ENCODE peak calls at places on chromosomes 16 and 17, in five cellular contexts. R is HFF-Myc; M is LNCaP clone FGC; C is A549; X is CD8-positive, alpha-beta T cell. B is an unnamed sample.

GRCh38 chr16:47061204-47061603 is 82.5 kb downstream of the NETO2 start:
- DNase-seq in M (no peak), X (no peak), R (no peak), C (no peak), B (no peak)

GRCh38 chr17:33086041-33086440 is 94.4 kb downstream of the SPACA3 start:
- DNase-seq in X (no peak), M (no peak), R (no peak), C (no peak), B (no peak)

GRCh38 chr17:40850287-40850972 is 16.6 kb downstream of the KRT12 start:
- DNase-seq in R (no peak), C (no peak), M (no peak), X (no peak), B (no peak)

GRCh38 chr17:73566905-73567782 is 77.1 kb downstream of the SDK2 start:
- DNase-seq in X (peak), C (no peak), R (no peak), M (no peak), B (no peak)

GRCh38 chr16:59527206-59527997 is 793.3 kb upstream of the GOT2 start:
- DNase-seq in M (no peak), X (no peak), C (peak), R (peak), B (no peak)

GRCh38 chr17:70658324-70658723 is 489.0 kb downstream of the KCNJ2 start:
- DNase-seq in X (no peak), M (no peak), C (no peak), R (no peak), B (no peak)

GRCh38 chr17:64780096-64781012 is 118.2 kb upstream of the SMURF2 start:
- DNase-seq in R (no peak), C (peak), X (peak), M (no peak), B (peak)

GRCh38 chr17:77422104-77422782 is 281.5 kb downstream of the SEC14L1 start:
- DNase-seq in C (no peak), M (no peak), X (no peak), R (no peak), B (no peak)

GRCh38 chr16:14564881-14565687 is 65.0 kb downstream of the PARN start:
- DNase-seq in X (no peak), M (peak), C (no peak), R (no peak), B (no peak)

GRCh38 chr16:89295071-89295900 is 77.8 kb downstream of the ZNF778 start:
- DNase-seq in R (no peak), M (no peak), X (no peak), C (no peak), B (no peak)

GRCh38 chr16:85453-85782 is 7.4 kb downstream of the MPG start:
- DNase-seq in C (no peak), X (no peak), M (no peak), R (no peak), B (no peak)

GRCh38 chr17:27807567-27808470 is 7.5 kb upstream of the NOS2 start:
- DNase-seq in M (no peak), R (no peak), X (peak), C (no peak), B (no peak)

GRCh38 chr17:64774888-64775600 is 112.9 kb upstream of the SMURF2 start:
- DNase-seq in X (no peak), C (no peak), R (no peak), M (no peak), B (no peak)

GRCh38 chr17:60315650-60316049 is 76.3 kb downstream of the USP32 start:
- DNase-seq in M (no peak), C (no peak), R (no peak), X (no peak), B (no peak)

GRCh38 chr17:77378318-77379064 is 237.7 kb downstream of the SEC14L1 start:
- DNase-seq in R (no peak), M (no peak), X (no peak), C (no peak), B (no peak)

GRCh38 chr17:27417596-27418365 is 38.5 kb upstream of the KSR1 start:
- DNase-seq in R (no peak), M (no peak), C (no peak), X (no peak), B (no peak)

GRCh38 chr17:75614556-75615270 is 18.5 kb upstream of the SMIM5 start:
- DNase-seq in C (no peak), R (no peak), M (no peak), X (no peak), B (no peak)

GRCh38 chr17:45338996-45339535 is 22.2 kb upstream of the MAP3K14 start:
- DNase-seq in X (no peak), M (no peak), R (no peak), C (no peak), B (no peak)

GRCh38 chr16:49704586-49705155 is 151.2 kb downstream of the ZNF423 start:
- DNase-seq in M (no peak), X (no peak), R (no peak), C (no peak), B (no peak)

GRCh38 chr17:57075785-57076184 is 9.3 kb upstream of the AKAP1 start:
- DNase-seq in C (no peak), X (no peak), M (peak), R (no peak), B (no peak)

GRCh38 chr17:29178750-29179231 is 1.4 kb downstream of the MYO18A start:
- DNase-seq in C (peak), M (no peak), R (no peak), X (no peak), B (no peak)

GRCh38 chr16:16016388-16016964 is 67.1 kb downstream of the ABCC1 start:
- DNase-seq in C (no peak), X (no peak), R (no peak), M (no peak), B (no peak)

GRCh38 chr16:76226011-76226410 is 51.2 kb upstream of the CNTNAP4 start:
- DNase-seq in R (no peak), X (no peak), M (no peak), C (no peak), B (no peak)

GRCh38 chr17:81713004-81713555 is 996 bp downstream of the SLC25A10 start:
- DNase-seq in X (no peak), C (no peak), R (no peak), M (no peak), B (no peak)

GRCh38 chr16:75105306-75106061 is 11.1 kb downstream of the LDHD start:
- DNase-seq in R (no peak), C (no peak), X (no peak), M (no peak), B (no peak)

GRCh38 chr17:65593870-65594584 is 32.6 kb upstream of the AXIN2 start:
- DNase-seq in C (no peak), X (no peak), R (peak), M (no peak), B (no peak)

GRCh38 chr17:49132699-49133364 is at the start of gene B4GALNT2:
- DNase-seq in M (no peak), C (peak), R (no peak), X (no peak), B (peak)

GRCh38 chr17:57213180-57213825 is 43.0 kb upstream of the MSI2 start:
- DNase-seq in C (no peak), X (no peak), R (no peak), M (no peak), B (no peak)

GRCh38 chr17:33511670-33512069 is 218.6 kb upstream of the ASIC2 start:
- DNase-seq in R (no peak), M (no peak), X (no peak), C (no peak), B (no peak)

GRCh38 chr16:22307838-22308237 is 10.6 kb downstream of the POLR3E start:
- DNase-seq in C (no peak), M (no peak), R (no peak), X (no peak), B (no peak)

GRCh38 chr16:71645450-71645849 is 19.5 kb downstream of the MARVELD3 start:
- DNase-seq in M (no peak), C (peak), R (no peak), X (no peak), B (no peak)

GRCh38 chr16:77396461-77396860 is 38.4 kb downstream of the ADAMTS18 start:
- DNase-seq in C (no peak), M (no peak), R (no peak), X (no peak), B (no peak)

GRCh38 chr17:43011728-43012472 is 5.3 kb downstream of the IFI35 start:
- DNase-seq in X (no peak), C (no peak), M (no peak), R (no peak), B (no peak)

GRCh38 chr17:43003542-43004172 is 2.9 kb upstream of the IFI35 start:
- DNase-seq in M (no peak), C (no peak), X (no peak), R (no peak), B (no peak)

GRCh38 chr17:43010667-43011308 is 4.2 kb downstream of the IFI35 start:
- DNase-seq in X (no peak), C (no peak), R (no peak), M (peak), B (no peak)

DNA sequence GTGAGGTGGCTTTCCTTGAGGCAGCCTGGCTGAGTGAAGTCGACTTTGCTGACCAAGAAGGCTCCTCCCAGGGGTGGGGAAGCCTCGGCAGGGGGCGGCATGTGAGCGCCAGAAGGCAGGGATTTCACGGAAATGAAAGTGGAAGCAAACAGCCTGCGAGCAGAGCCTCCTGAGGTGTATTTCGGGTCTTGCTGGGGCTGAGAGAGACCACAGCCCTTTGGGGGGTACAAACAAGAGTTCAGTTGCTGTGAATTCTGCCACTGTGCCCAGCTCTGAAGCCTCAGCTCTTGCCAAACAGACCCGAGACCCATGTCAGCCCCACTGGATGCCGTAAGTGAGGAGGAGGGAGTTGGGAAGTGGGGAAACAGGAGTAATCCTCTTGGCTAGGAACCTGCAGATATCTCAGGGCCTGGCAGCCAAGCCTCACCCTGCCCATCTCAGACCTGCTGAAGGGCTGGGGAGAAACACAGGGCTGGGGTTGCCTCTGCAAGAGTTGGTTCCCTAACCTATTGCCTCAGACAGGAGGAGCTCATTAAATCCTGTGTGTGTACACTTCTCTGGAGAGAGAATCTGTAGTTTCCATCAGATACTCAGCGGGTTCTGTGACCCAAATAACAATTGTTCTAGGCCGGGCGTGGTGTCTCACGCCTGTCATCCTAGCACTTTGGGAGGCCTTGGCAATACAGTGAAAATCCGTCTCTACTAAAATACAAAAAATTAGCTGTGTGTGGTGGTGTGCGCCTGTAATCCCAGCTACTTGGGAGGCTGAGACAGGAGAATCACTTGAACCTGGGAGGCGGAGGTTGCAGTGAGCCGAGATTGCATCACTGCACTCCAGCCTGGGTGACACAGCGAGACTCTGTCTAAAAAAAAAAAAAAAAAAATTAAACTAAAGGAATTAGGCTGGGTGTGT is at the start of gene IFI35:
- DNase-seq in R (peak), M (no peak), X (peak), C (peak), B (peak)
- TF ChIP-seq CTCF in R (peak), M (peak), X (peak), C (peak), B (no peak)

GRCh38 chr16:2587891-2588565 is 50.2 kb downstream of the PDPK1 start:
- DNase-seq in C (no peak), R (no peak), X (no peak), M (no peak), B (no peak)

GRCh38 chr16:2586901-2587480 is 49.2 kb downstream of the PDPK1 start:
- DNase-seq in M (no peak), X (no peak), C (no peak), R (no peak), B (no peak)

GRCh38 chr16:2585651-2586081 is 47.8 kb downstream of the PDPK1 start:
- DNase-seq in R (no peak), X (no peak), C (no peak), M (no peak), B (no peak)

GRCh38 chr16:2584742-2585650 is 47.2 kb downstream of the PDPK1 start:
- DNase-seq in X (no peak), R (no peak), M (no peak), C (no peak), B (no peak)

DNA sequence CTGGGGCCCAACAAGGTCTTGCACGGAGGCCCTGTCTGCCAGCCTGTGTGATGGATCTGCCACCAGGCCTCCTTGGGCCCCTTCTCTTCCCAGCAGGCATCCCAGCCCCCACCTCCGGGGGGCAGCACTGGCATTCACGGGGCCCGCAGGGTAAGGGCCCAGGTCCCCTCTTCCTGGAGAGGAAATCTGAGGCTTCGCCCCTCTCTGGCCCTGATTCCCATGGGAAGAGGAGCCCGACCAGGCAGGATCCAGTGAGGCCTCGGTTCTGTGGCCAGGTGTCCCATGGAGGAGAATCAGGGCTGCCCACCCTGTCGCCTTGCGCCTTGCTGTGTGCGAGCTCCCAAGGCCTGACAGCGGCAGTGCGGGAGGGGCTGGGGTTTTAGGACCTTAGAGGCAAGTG is 48.4 kb downstream of the PDPK1 start:
- DNase-seq in R (no peak), C (no peak), M (no peak), X (no peak), B (no peak)
- TF ChIP-seq CTCF in R (peak), C (no peak), M (no peak), X (no peak), B (peak)

GRCh38 chr17:3647769-3648540 is 11.4 kb downstream of the CTNS start:
- DNase-seq in X (peak), M (no peak), C (peak), R (no peak), B (peak)
- TF ChIP-seq CTCF in X (no peak), M (peak), C (peak), R (peak), B (no peak)

GRCh38 chr17:1645207-1646171 is at the start of gene SCARF1:
- DNase-seq in M (no peak), R (no peak), C (no peak), X (no peak), B (peak)

GRCh38 chr17:1641065-1641403 is 4.5 kb downstream of the SCARF1 start:
- DNase-seq in C (no peak), X (no peak), M (no peak), R (no peak), B (no peak)

GRCh38 chr17:1644493-1645206 is 882 bp downstream of the SCARF1 start:
- DNase-seq in C (no peak), R (no peak), M (no peak), X (no peak), B (no peak)

GRCh38 chr17:1643999-1644492 is 1.5 kb downstream of the SCARF1 start:
- DNase-seq in C (no peak), X (no peak), R (no peak), M (no peak), B (no peak)

GRCh38 chr17:1643293-1643998 is 2.1 kb downstream of the SCARF1 start:
- DNase-seq in R (no peak), M (no peak), C (peak), X (peak), B (peak)
- TF ChIP-seq CTCF in R (no peak), M (peak), C (peak), X (peak), B (peak)

DNA sequence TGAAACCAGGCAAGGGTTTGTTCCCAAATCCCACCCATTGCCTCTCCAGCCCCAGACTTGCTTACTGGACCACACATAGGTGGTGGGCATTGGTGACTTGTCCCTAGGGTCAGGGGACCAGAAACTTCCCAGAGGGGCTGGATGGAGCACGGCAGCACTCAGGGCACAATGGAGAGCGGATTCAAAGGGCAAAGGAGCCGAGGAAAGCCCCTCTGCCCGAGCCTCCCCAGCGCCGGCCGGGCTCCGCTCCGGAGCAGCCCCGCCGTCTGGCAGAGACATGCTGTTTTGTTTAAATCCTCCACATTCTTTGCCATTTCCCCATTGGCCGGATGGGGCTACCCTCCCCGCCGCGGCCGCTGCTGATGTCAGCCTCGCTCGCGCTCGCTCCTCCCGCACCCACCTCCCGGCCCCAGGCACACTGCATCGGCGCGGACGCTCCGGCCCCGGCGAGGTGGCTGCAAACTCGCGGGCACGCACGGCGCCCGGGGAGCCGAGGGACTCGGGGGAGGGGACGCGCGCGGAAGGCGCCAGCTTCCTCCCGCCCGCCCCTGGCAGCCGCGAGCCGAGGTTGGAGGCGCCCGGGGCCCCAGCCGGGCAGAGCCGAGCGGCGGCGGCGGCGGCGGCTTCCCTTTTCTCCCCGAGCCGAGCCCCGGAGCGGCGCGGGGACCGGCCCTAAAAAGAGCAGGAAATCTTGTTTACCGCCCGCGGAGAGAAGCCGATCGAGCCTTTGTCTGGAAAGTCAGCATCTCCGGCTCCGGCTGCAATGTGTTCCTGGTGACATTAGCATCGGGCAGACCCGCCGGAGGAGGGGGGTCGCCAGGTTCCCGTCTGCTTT is at the start of gene PITPNC1:
- DNase-seq in C (peak), R (no peak), X (peak), M (no peak), B (peak)
- TF ChIP-seq CTCF in C (peak), R (no peak), X (no peak), M (peak), B (no peak)

GRCh38 chr16:5042574-5043171 is 8.9 kb upstream of the NAGPA start:
- DNase-seq in M (no peak), R (no peak), X (no peak), C (no peak), B (no peak)
- TF ChIP-seq CTCF in M (no peak), R (peak), X (no peak), C (no peak), B (no peak)

GRCh38 chr17:17078832-17079231 is 36.6 kb downstream of the MPRIP start:
- DNase-seq in C (no peak), X (no peak), M (no peak), R (no peak), B (no peak)
- TF ChIP-seq CTCF in C (no peak), X (no peak), M (no peak), R (no peak), B (no peak)

DNA sequence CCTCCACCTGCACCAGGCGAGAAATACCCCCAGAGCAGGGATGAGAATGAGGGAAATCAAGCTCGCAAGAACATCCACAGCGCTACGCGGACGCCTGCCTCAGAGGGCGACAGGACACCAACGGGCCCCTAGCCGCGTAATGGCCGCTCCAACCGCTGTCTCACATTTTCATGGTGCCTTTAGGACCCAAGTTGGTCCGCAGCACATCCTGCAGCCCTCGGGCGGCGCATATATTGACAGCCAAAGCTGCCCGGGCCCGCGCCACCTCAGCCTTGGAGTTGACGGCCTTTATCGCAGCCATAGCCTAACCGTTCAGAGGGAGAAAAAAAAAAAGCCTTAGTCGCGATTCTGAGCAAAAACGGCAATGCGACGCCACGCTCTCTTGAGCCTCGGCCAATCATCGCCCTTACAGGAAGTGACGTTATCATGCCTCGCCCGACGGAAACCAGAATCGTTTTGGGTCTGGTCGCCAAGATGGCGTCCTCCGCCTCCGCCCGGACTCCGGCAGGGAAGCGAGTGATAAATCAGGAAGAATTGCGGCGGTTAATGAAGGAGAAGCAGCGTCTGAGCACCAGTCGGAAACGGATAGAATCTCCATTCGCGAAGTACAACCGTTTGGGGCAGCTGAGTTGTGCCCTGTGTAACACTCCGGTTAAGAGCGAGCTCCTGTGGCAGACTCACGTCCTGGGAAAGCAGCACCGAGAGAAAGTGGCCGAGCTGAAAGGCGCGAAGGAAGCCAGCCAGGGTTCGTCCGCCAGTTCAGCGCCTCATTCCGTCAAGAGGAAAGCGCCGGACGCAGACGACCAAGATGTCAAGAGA is at the start of the genes CCT6B and ZNF830:
- DNase-seq in M (peak), C (peak), R (peak), X (peak), B (peak)
- TF ChIP-seq CTCF in M (no peak), C (no peak), R (no peak), X (no peak), B (no peak)

DNA sequence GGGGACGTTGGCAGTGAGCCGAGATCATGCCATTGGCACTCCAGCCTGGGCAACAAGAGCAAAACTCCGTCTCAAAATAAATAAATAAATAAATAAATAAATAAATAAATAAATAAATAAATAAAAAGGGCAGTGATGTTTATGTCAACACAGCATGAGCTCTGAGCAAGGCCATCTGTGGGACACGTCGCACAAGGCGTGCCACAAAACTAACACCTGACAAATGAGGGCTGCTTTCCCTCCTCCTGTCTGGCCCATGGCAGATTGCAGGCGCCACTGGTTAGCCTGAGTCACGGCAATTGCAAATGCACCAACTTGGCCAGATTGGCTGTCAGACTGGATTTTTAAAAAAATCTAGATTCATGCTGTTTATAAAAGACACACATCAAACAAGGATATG is 25.9 kb upstream of the SPNS3 start:
- DNase-seq in X (no peak), C (no peak), M (peak), R (no peak), B (no peak)
- TF ChIP-seq CTCF in X (no peak), C (no peak), M (peak), R (no peak), B (no peak)

B was measured in endothelial cell.